ENCODE peak calls at places on chromosomes 1 and 21, in six cellular contexts. S, M, N, C, H and Z are unnamed samples.

GRCh38 chr1:77047978-77048614 is 171.1 kb downstream of the PIGK start:
- DNase-seq in S (no peak), M (no peak), N (no peak), C (no peak), H (no peak), Z (no peak)

GRCh38 chr1:93619507-93620168 is 62.0 kb downstream of the BCAR3 start:
- DNase-seq in S (no peak), M (no peak), N (no peak), C (no peak), H (no peak), Z (no peak)

GRCh38 chr1:234533034-234533571 is 54.1 kb upstream of the TARBP1 start:
- DNase-seq in S (peak), M (no peak), N (peak), C (no peak), H (no peak), Z (no peak)

GRCh38 chr1:226862900-226863299 is 7.5 kb upstream of the PSEN2 start:
- DNase-seq in S (no peak), M (no peak), N (peak), C (no peak), H (no peak), Z (no peak)

GRCh38 chr1:31426249-31426922 is 13.4 kb downstream of the SERINC2 start:
- DNase-seq in S (no peak), M (no peak), N (no peak), C (no peak), H (no peak), Z (no peak)

GRCh38 chr1:229296541-229296941 is 25.6 kb downstream of the RAB4A start:
- DNase-seq in S (no peak), M (no peak), N (no peak), C (no peak), H (no peak), Z (no peak)

GRCh38 chr1:183925947-183926346 is 111.6 kb downstream of the COLGALT2 start:
- DNase-seq in S (no peak), M (no peak), N (no peak), C (no peak), H (no peak), Z (no peak)

GRCh38 chr1:115949156-115949555 is 27.2 kb upstream of the SLC22A15 start:
- DNase-seq in S (no peak), M (no peak), N (peak), C (no peak), H (no peak), Z (no peak)

GRCh38 chr1:205744403-205744802 is 5.6 kb downstream of the NUCKS1 start:
- DNase-seq in S (no peak), M (no peak), N (no peak), C (no peak), H (no peak), Z (no peak)

GRCh38 chr1:9018372-9018771 is 7.9 kb downstream of the SLC2A7 start:
- DNase-seq in S (no peak), M (no peak), N (peak), C (no peak), H (no peak), Z (no peak)

GRCh38 chr21:14989359-14989758 is 75.4 kb downstream of the NRIP1 start:
- DNase-seq in S (no peak), M (no peak), N (no peak), C (no peak), H (no peak), Z (no peak)

GRCh38 chr1:156692958-156693857 is 12.2 kb downstream of the CRABP2 start:
- DNase-seq in S (no peak), M (no peak), N (no peak), C (no peak), H (no peak), Z (no peak)

GRCh38 chr1:20558180-20558579 is 5.8 kb downstream of the FAM43B start:
- DNase-seq in S (no peak), M (no peak), N (no peak), C (no peak), H (no peak), Z (no peak)